ENCODE peak calls at places on chromosomes 1 and 21, in seven cellular contexts. N is AG09319; O is activated naive CD8-positive, alpha-beta T cell treated with anti-CD3 and anti-CD28 coated beads, Interleukin-2, amount 50 U/mL, for 24 hours; P is activated effector memory CD4-positive, alpha-beta T cell treated with Interleukin-2 at 50 U/mL for 16 hours; B is stromal cell of bone marrow; A is prostate gland; E is NCI-H774. J is an unnamed sample.

GRCh38 chr1:156445789-156446263 is 54.7 kb downstream of the MEF2D start:
- DNase-seq in N (peak; percentile 40), A (peak; percentile 53), O (peak; percentile 86), E (peak; percentile 85), B (peak; percentile 56), P (peak; percentile 66), J (no peak)

GRCh38 chr1:203695116-203695515 is 68.5 kb downstream of the ATP2B4 start:
- DNase-seq in B (no peak), P (no peak), A (no peak), N (no peak), E (no peak), O (no peak), J (no peak)

GRCh38 chr21:46037338-46038325 is 56.1 kb downstream of the COL6A1 start:
- DNase-seq in N (no peak), P (no peak), O (no peak), B (no peak), E (no peak), A (no peak), J (no peak)

GRCh38 chr1:169486281-169486904 is 649 bp upstream of the SLC19A2 start:
- DNase-seq in O (no peak), P (no peak), B (no peak), A (no peak), N (peak; percentile 3), E (no peak), J (no peak)

GRCh38 chr1:26610781-26611180 is 81.2 kb downstream of the RPS6KA1 start:
- DNase-seq in E (no peak), A (no peak), P (no peak), N (no peak), O (no peak), B (no peak), J (no peak)

GRCh38 chr1:11913291-11913690 is 12.9 kb downstream of the KIAA2013 start:
- DNase-seq in P (no peak), O (no peak), B (no peak), N (no peak), A (no peak), E (no peak), J (no peak)

GRCh38 chr1:23743287-23744052 is at the start of gene ELOA:
- DNase-seq in E (peak; percentile 20), B (no peak), N (no peak), A (peak; percentile 57), O (peak; percentile 82), P (peak; percentile 71), J (no peak)

GRCh38 chr21:31599563-31599962 is 59.9 kb upstream of the SOD1 start:
- DNase-seq in P (no peak), A (no peak), N (no peak), E (peak; percentile 38), B (no peak), O (no peak), J (no peak)

GRCh38 chr1:55877440-55878232 is 662.5 kb upstream of the USP24 start:
- DNase-seq in A (no peak), P (no peak), N (no peak), B (no peak), O (no peak), E (no peak), J (no peak)

GRCh38 chr1:41500378-41500777 is 15.9 kb upstream of the EDN2 start:
- DNase-seq in N (no peak), B (no peak), P (no peak), E (no peak), O (no peak), A (peak; percentile 98), J (no peak)

J was measured in esophagus muscularis mucosa.